ENCODE peak calls at places on chromosomes 2 and 18, in ten cellular contexts. One of them, this sample, is unnamed.

GRCh38 chr2:118638453-118638852 is 209.0 kb downstream of the EN1 start:
- DNase-seq in tibial nerve: no peak
- DNase-seq in brain microvascular endothelial cell: no peak
- DNase-seq in CD8-positive, alpha-beta T cell: no peak
- DNase-seq in cardiac muscle cell: no peak
- DNase-seq in upper lobe of right lung: no peak
- DNase-seq in CD4-positive, alpha-beta T cell: no peak
- DNase-seq in heart right ventricle: no peak
- DNase-seq in right cardiac atrium: no peak
- DNase-seq in aorta: no peak
- DNase-seq in this sample: no peak

GRCh38 chr2:171150694-171151285 is 9.9 kb downstream of the TLK1 start:
- DNase-seq in tibial nerve: no peak
- DNase-seq in brain microvascular endothelial cell: no peak
- DNase-seq in CD8-positive, alpha-beta T cell: no peak
- DNase-seq in cardiac muscle cell: no peak
- DNase-seq in upper lobe of right lung: no peak
- DNase-seq in CD4-positive, alpha-beta T cell: no peak
- DNase-seq in heart right ventricle: no peak
- DNase-seq in right cardiac atrium: no peak
- DNase-seq in aorta: no peak
- DNase-seq in this sample: no peak

GRCh38 chr2:224722250-224722649 is 6.1 kb upstream of the CCDC195 start:
- DNase-seq in tibial nerve: no peak
- DNase-seq in brain microvascular endothelial cell: peak
- DNase-seq in CD8-positive, alpha-beta T cell: no peak
- DNase-seq in cardiac muscle cell: peak
- DNase-seq in upper lobe of right lung: no peak
- DNase-seq in CD4-positive, alpha-beta T cell: no peak
- DNase-seq in heart right ventricle: no peak
- DNase-seq in right cardiac atrium: no peak
- DNase-seq in aorta: no peak
- DNase-seq in this sample: no peak

GRCh38 chr2:233544079-233544690 is 22.4 kb downstream of the USP40 start:
- DNase-seq in tibial nerve: no peak
- DNase-seq in brain microvascular endothelial cell: no peak
- DNase-seq in CD8-positive, alpha-beta T cell: no peak
- DNase-seq in cardiac muscle cell: no peak
- DNase-seq in upper lobe of right lung: no peak
- DNase-seq in CD4-positive, alpha-beta T cell: no peak
- DNase-seq in heart right ventricle: no peak
- DNase-seq in right cardiac atrium: no peak
- DNase-seq in aorta: no peak
- DNase-seq in this sample: no peak

GRCh38 chr2:189751080-189751658 is 11.4 kb downstream of the OSGEPL1 start:
- DNase-seq in tibial nerve: peak
- DNase-seq in brain microvascular endothelial cell: peak
- DNase-seq in CD8-positive, alpha-beta T cell: peak
- DNase-seq in cardiac muscle cell: peak
- DNase-seq in upper lobe of right lung: no peak
- DNase-seq in CD4-positive, alpha-beta T cell: peak
- DNase-seq in heart right ventricle: peak
- DNase-seq in right cardiac atrium: peak
- DNase-seq in aorta: peak
- DNase-seq in this sample: no peak

GRCh38 chr2:29987141-29987540 is 65.8 kb upstream of the ALK start:
- DNase-seq in tibial nerve: no peak
- DNase-seq in brain microvascular endothelial cell: no peak
- DNase-seq in CD8-positive, alpha-beta T cell: no peak
- DNase-seq in cardiac muscle cell: no peak
- DNase-seq in upper lobe of right lung: no peak
- DNase-seq in CD4-positive, alpha-beta T cell: no peak
- DNase-seq in heart right ventricle: no peak
- DNase-seq in right cardiac atrium: no peak
- DNase-seq in aorta: no peak
- DNase-seq in this sample: no peak

GRCh38 chr2:44150473-44150872 is 18.2 kb upstream of the PPM1B start:
- DNase-seq in tibial nerve: no peak
- DNase-seq in brain microvascular endothelial cell: no peak
- DNase-seq in CD8-positive, alpha-beta T cell: no peak
- DNase-seq in cardiac muscle cell: no peak
- DNase-seq in upper lobe of right lung: no peak
- DNase-seq in CD4-positive, alpha-beta T cell: no peak
- DNase-seq in heart right ventricle: no peak
- DNase-seq in right cardiac atrium: no peak
- DNase-seq in aorta: no peak
- DNase-seq in this sample: no peak

GRCh38 chr2:217481577-217481976 is 521.2 kb downstream of the TNS1 start:
- DNase-seq in tibial nerve: no peak
- DNase-seq in brain microvascular endothelial cell: no peak
- DNase-seq in CD8-positive, alpha-beta T cell: no peak
- DNase-seq in cardiac muscle cell: no peak
- DNase-seq in upper lobe of right lung: no peak
- DNase-seq in CD4-positive, alpha-beta T cell: no peak
- DNase-seq in heart right ventricle: no peak
- DNase-seq in right cardiac atrium: no peak
- DNase-seq in aorta: no peak
- DNase-seq in this sample: no peak

GRCh38 chr2:73920577-73921545 is 5.8 kb upstream of the DGUOK start:
- DNase-seq in tibial nerve: no peak
- DNase-seq in brain microvascular endothelial cell: no peak
- DNase-seq in CD8-positive, alpha-beta T cell: peak
- DNase-seq in cardiac muscle cell: peak
- DNase-seq in upper lobe of right lung: peak
- DNase-seq in CD4-positive, alpha-beta T cell: peak
- DNase-seq in heart right ventricle: no peak
- DNase-seq in right cardiac atrium: peak
- DNase-seq in aorta: peak
- DNase-seq in this sample: no peak

GRCh38 chr2:54385271-54385670 is 70.9 kb upstream of the SPTBN1 start:
- DNase-seq in tibial nerve: no peak
- DNase-seq in brain microvascular endothelial cell: no peak
- DNase-seq in CD8-positive, alpha-beta T cell: no peak
- DNase-seq in cardiac muscle cell: no peak
- DNase-seq in upper lobe of right lung: no peak
- DNase-seq in CD4-positive, alpha-beta T cell: no peak
- DNase-seq in heart right ventricle: no peak
- DNase-seq in right cardiac atrium: no peak
- DNase-seq in aorta: no peak
- DNase-seq in this sample: no peak

GRCh38 chr2:54386585-54386984 is 69.5 kb upstream of the SPTBN1 start:
- DNase-seq in tibial nerve: no peak
- DNase-seq in brain microvascular endothelial cell: no peak
- DNase-seq in CD8-positive, alpha-beta T cell: no peak
- DNase-seq in cardiac muscle cell: no peak
- DNase-seq in upper lobe of right lung: no peak
- DNase-seq in CD4-positive, alpha-beta T cell: no peak
- DNase-seq in heart right ventricle: no peak
- DNase-seq in right cardiac atrium: no peak
- DNase-seq in aorta: no peak
- DNase-seq in this sample: no peak

GRCh38 chr2:54386993-54387590 is 69.0 kb upstream of the SPTBN1 start:
- DNase-seq in tibial nerve: peak
- DNase-seq in brain microvascular endothelial cell: peak
- DNase-seq in CD8-positive, alpha-beta T cell: no peak
- DNase-seq in cardiac muscle cell: peak
- DNase-seq in upper lobe of right lung: no peak
- DNase-seq in CD4-positive, alpha-beta T cell: no peak
- DNase-seq in heart right ventricle: peak
- DNase-seq in right cardiac atrium: peak
- DNase-seq in aorta: no peak
- DNase-seq in this sample: no peak

GRCh38 chr2:54387592-54387991 is 68.5 kb upstream of the SPTBN1 start:
- DNase-seq in tibial nerve: no peak
- DNase-seq in brain microvascular endothelial cell: no peak
- DNase-seq in CD8-positive, alpha-beta T cell: no peak
- DNase-seq in cardiac muscle cell: no peak
- DNase-seq in upper lobe of right lung: no peak
- DNase-seq in CD4-positive, alpha-beta T cell: no peak
- DNase-seq in heart right ventricle: no peak
- DNase-seq in right cardiac atrium: no peak
- DNase-seq in aorta: no peak
- DNase-seq in this sample: no peak

GRCh38 chr2:54384301-54385035 is 71.7 kb upstream of the SPTBN1 start:
- DNase-seq in tibial nerve: peak
- DNase-seq in brain microvascular endothelial cell: no peak
- DNase-seq in CD8-positive, alpha-beta T cell: no peak
- DNase-seq in cardiac muscle cell: no peak
- DNase-seq in upper lobe of right lung: no peak
- DNase-seq in CD4-positive, alpha-beta T cell: no peak
- DNase-seq in heart right ventricle: no peak
- DNase-seq in right cardiac atrium: no peak
- DNase-seq in aorta: no peak
- DNase-seq in this sample: no peak
- H3K27ac ChIP-seq in tibial nerve: peak
- H3K27ac ChIP-seq in brain microvascular endothelial cell: no peak
- H3K27ac ChIP-seq in CD8-positive, alpha-beta T cell: no peak
- H3K27ac ChIP-seq in cardiac muscle cell: no peak
- H3K27ac ChIP-seq in upper lobe of right lung: no peak
- H3K27ac ChIP-seq in CD4-positive, alpha-beta T cell: no peak
- H3K27ac ChIP-seq in heart right ventricle: no peak
- H3K27ac ChIP-seq in right cardiac atrium: peak
- H3K27ac ChIP-seq in aorta: no peak
- H3K27ac ChIP-seq in this sample: no peak

DNA sequence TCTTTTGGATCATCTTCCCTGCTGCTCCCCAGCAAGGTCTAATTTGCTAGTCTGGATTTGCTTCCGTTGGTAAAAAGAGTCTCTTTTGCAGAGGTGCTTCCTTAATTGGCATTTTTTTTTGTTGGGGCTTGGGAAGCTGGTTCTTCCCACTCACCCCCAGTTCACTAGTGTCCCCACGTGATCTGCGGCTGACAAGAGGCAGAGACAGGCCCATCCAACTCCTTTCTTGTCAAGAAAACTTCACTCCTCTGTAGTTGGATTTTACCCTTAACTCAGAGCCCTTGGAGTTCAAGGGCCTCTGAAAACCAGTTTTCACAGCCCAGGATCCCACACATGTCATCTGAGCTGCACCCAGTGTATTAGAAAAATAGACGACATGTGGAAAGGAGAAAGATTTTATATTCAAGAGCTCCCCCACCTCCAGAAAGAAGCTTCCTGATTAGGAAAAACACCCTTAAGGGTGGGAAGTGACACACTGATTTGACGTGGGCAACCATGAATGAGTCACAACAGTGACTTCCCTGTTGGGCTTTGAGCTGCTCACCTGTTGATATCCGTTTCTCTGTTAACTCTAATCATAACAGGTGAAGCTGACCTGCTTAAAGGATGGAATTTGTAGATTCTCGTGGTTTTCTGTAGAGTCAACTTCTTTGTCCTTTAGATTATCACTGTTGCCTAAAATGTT is 431.6 kb downstream of the DCDC2C start:
- DNase-seq in tibial nerve: no peak
- DNase-seq in brain microvascular endothelial cell: no peak
- DNase-seq in CD8-positive, alpha-beta T cell: no peak
- DNase-seq in cardiac muscle cell: no peak
- DNase-seq in upper lobe of right lung: no peak
- DNase-seq in CD4-positive, alpha-beta T cell: no peak
- DNase-seq in heart right ventricle: no peak
- DNase-seq in right cardiac atrium: no peak
- DNase-seq in aorta: no peak
- DNase-seq in this sample: no peak
- H3K27ac ChIP-seq in tibial nerve: no peak
- H3K27ac ChIP-seq in brain microvascular endothelial cell: no peak
- H3K27ac ChIP-seq in CD8-positive, alpha-beta T cell: no peak
- H3K27ac ChIP-seq in cardiac muscle cell: no peak
- H3K27ac ChIP-seq in upper lobe of right lung: no peak
- H3K27ac ChIP-seq in CD4-positive, alpha-beta T cell: no peak
- H3K27ac ChIP-seq in heart right ventricle: no peak
- H3K27ac ChIP-seq in right cardiac atrium: no peak
- H3K27ac ChIP-seq in aorta: no peak
- H3K27ac ChIP-seq in this sample: no peak

GRCh38 chr2:5145053-5145452 is 547.1 kb upstream of the SOX11 start:
- DNase-seq in tibial nerve: no peak
- DNase-seq in brain microvascular endothelial cell: no peak
- DNase-seq in CD8-positive, alpha-beta T cell: no peak
- DNase-seq in cardiac muscle cell: no peak
- DNase-seq in upper lobe of right lung: no peak
- DNase-seq in CD4-positive, alpha-beta T cell: no peak
- DNase-seq in heart right ventricle: no peak
- DNase-seq in right cardiac atrium: no peak
- DNase-seq in aorta: no peak
- DNase-seq in this sample: no peak
- H3K27ac ChIP-seq in tibial nerve: no peak
- H3K27ac ChIP-seq in brain microvascular endothelial cell: no peak
- H3K27ac ChIP-seq in CD8-positive, alpha-beta T cell: no peak
- H3K27ac ChIP-seq in cardiac muscle cell: peak
- H3K27ac ChIP-seq in upper lobe of right lung: no peak
- H3K27ac ChIP-seq in CD4-positive, alpha-beta T cell: no peak
- H3K27ac ChIP-seq in heart right ventricle: no peak
- H3K27ac ChIP-seq in right cardiac atrium: no peak
- H3K27ac ChIP-seq in aorta: no peak
- H3K27ac ChIP-seq in this sample: no peak

GRCh38 chr2:168607992-168608391 is 151.9 kb downstream of the CERS6 start:
- DNase-seq in tibial nerve: no peak
- DNase-seq in brain microvascular endothelial cell: peak
- DNase-seq in CD8-positive, alpha-beta T cell: no peak
- DNase-seq in cardiac muscle cell: peak
- DNase-seq in upper lobe of right lung: no peak
- DNase-seq in CD4-positive, alpha-beta T cell: no peak
- DNase-seq in heart right ventricle: no peak
- DNase-seq in right cardiac atrium: no peak
- DNase-seq in aorta: no peak
- DNase-seq in this sample: no peak
- H3K27ac ChIP-seq in tibial nerve: no peak
- H3K27ac ChIP-seq in brain microvascular endothelial cell: no peak
- H3K27ac ChIP-seq in CD8-positive, alpha-beta T cell: no peak
- H3K27ac ChIP-seq in cardiac muscle cell: no peak
- H3K27ac ChIP-seq in upper lobe of right lung: no peak
- H3K27ac ChIP-seq in CD4-positive, alpha-beta T cell: no peak
- H3K27ac ChIP-seq in heart right ventricle: no peak
- H3K27ac ChIP-seq in right cardiac atrium: no peak
- H3K27ac ChIP-seq in aorta: no peak
- H3K27ac ChIP-seq in this sample: no peak

DNA sequence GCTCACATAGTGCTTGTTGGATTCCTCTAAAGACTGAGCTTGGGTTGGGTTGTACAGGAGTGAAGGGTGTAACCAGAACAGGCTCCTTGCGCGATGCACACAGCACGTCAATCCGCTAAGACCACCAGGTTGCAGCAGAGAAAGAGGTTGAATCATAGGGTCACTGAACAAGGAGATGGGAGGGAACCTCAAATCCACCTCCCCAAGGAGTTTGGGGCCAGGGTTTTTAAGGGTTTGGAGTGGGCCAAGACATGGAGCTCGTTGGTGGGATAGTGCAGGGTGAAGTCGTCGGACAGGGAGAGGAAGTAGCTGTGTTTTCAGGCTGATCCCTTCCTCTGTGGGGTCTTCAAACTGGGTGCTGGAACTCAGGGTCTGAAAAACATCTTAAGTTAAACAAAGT is 20.8 kb upstream of the MTCL1 start:
- DNase-seq in tibial nerve: no peak
- DNase-seq in brain microvascular endothelial cell: no peak
- DNase-seq in CD8-positive, alpha-beta T cell: no peak
- DNase-seq in cardiac muscle cell: no peak
- DNase-seq in upper lobe of right lung: no peak
- DNase-seq in CD4-positive, alpha-beta T cell: no peak
- DNase-seq in heart right ventricle: no peak
- DNase-seq in right cardiac atrium: no peak
- DNase-seq in aorta: no peak
- DNase-seq in this sample: no peak
- H3K27ac ChIP-seq in tibial nerve: no peak
- H3K27ac ChIP-seq in brain microvascular endothelial cell: no peak
- H3K27ac ChIP-seq in CD8-positive, alpha-beta T cell: no peak
- H3K27ac ChIP-seq in cardiac muscle cell: no peak
- H3K27ac ChIP-seq in upper lobe of right lung: no peak
- H3K27ac ChIP-seq in CD4-positive, alpha-beta T cell: no peak
- H3K27ac ChIP-seq in heart right ventricle: no peak
- H3K27ac ChIP-seq in right cardiac atrium: no peak
- H3K27ac ChIP-seq in aorta: no peak
- H3K27ac ChIP-seq in this sample: no peak

GRCh38 chr2:111209045-111209514 is 88.4 kb downstream of the BCL2L11 start:
- DNase-seq in tibial nerve: no peak
- DNase-seq in brain microvascular endothelial cell: peak
- DNase-seq in CD8-positive, alpha-beta T cell: no peak
- DNase-seq in cardiac muscle cell: peak
- DNase-seq in upper lobe of right lung: no peak
- DNase-seq in CD4-positive, alpha-beta T cell: no peak
- DNase-seq in heart right ventricle: no peak
- DNase-seq in right cardiac atrium: no peak
- DNase-seq in aorta: no peak
- DNase-seq in this sample: no peak
- H3K27ac ChIP-seq in tibial nerve: no peak
- H3K27ac ChIP-seq in brain microvascular endothelial cell: no peak
- H3K27ac ChIP-seq in CD8-positive, alpha-beta T cell: no peak
- H3K27ac ChIP-seq in cardiac muscle cell: no peak
- H3K27ac ChIP-seq in upper lobe of right lung: no peak
- H3K27ac ChIP-seq in CD4-positive, alpha-beta T cell: no peak
- H3K27ac ChIP-seq in heart right ventricle: no peak
- H3K27ac ChIP-seq in right cardiac atrium: no peak
- H3K27ac ChIP-seq in aorta: no peak
- H3K27ac ChIP-seq in this sample: no peak

This sample was measured in suprapubic skin.